ENCODE peak calls at places on chromosomes 6 and 20, in eight cellular contexts. One of them, this sample, is unnamed.

GRCh38 chr6:68951350-68951749 is 316.3 kb downstream of the ADGRB3 start:
- DNase-seq in upper lobe of left lung: no peak
- DNase-seq in hepatocyte: peak
- DNase-seq in KBM-7: no peak
- DNase-seq in foreskin fibroblast: no peak
- DNase-seq in H7: no peak
- DNase-seq in cardiac muscle cell: no peak
- DNase-seq in IMR-90: no peak
- DNase-seq in this sample: no peak

GRCh38 chr6:6696867-6697531 is 108.5 kb downstream of the LY86 start:
- DNase-seq in hepatocyte: peak
- DNase-seq in foreskin fibroblast: peak
- DNase-seq in IMR-90: peak
- DNase-seq in H7: peak
- DNase-seq in cardiac muscle cell: peak
- DNase-seq in KBM-7: peak
- DNase-seq in upper lobe of left lung: peak
- DNase-seq in this sample: peak

GRCh38 chr6:84414531-84414930 is 187.1 kb upstream of the CEP162 start:
- DNase-seq in H7: no peak
- DNase-seq in KBM-7: no peak
- DNase-seq in IMR-90: no peak
- DNase-seq in foreskin fibroblast: no peak
- DNase-seq in upper lobe of left lung: no peak
- DNase-seq in cardiac muscle cell: no peak
- DNase-seq in hepatocyte: no peak
- DNase-seq in this sample: no peak

GRCh38 chr6:106913111-106913510 is 61.4 kb downstream of the CD24 start:
- DNase-seq in H7: no peak
- DNase-seq in KBM-7: no peak
- DNase-seq in IMR-90: no peak
- DNase-seq in upper lobe of left lung: no peak
- DNase-seq in hepatocyte: peak
- DNase-seq in cardiac muscle cell: no peak
- DNase-seq in foreskin fibroblast: no peak
- DNase-seq in this sample: no peak

GRCh38 chr20:31605902-31606677 is 1.0 kb downstream of the ID1 start:
- DNase-seq in hepatocyte: peak
- DNase-seq in KBM-7: peak
- DNase-seq in cardiac muscle cell: peak
- DNase-seq in foreskin fibroblast: no peak
- DNase-seq in H7: peak
- DNase-seq in upper lobe of left lung: peak
- DNase-seq in IMR-90: no peak
- DNase-seq in this sample: peak

GRCh38 chr6:148818939-148819575 is 72.2 kb downstream of the UST start:
- DNase-seq in foreskin fibroblast: no peak
- DNase-seq in H7: peak
- DNase-seq in cardiac muscle cell: no peak
- DNase-seq in KBM-7: no peak
- DNase-seq in hepatocyte: no peak
- DNase-seq in IMR-90: no peak
- DNase-seq in upper lobe of left lung: no peak
- DNase-seq in this sample: no peak

GRCh38 chr6:88877893-88878292 is 85.5 kb downstream of the RNGTT start:
- DNase-seq in H7: no peak
- DNase-seq in KBM-7: no peak
- DNase-seq in IMR-90: no peak
- DNase-seq in foreskin fibroblast: no peak
- DNase-seq in upper lobe of left lung: no peak
- DNase-seq in hepatocyte: no peak
- DNase-seq in cardiac muscle cell: no peak
- DNase-seq in this sample: no peak

GRCh38 chr6:90062667-90063066 is 168.4 kb downstream of the GJA10 start:
- DNase-seq in upper lobe of left lung: no peak
- DNase-seq in H7: no peak
- DNase-seq in KBM-7: no peak
- DNase-seq in IMR-90: no peak
- DNase-seq in hepatocyte: no peak
- DNase-seq in foreskin fibroblast: no peak
- DNase-seq in cardiac muscle cell: peak
- DNase-seq in this sample: no peak

GRCh38 chr6:1625926-1626413 is 16.3 kb downstream of the FOXC1 start:
- DNase-seq in foreskin fibroblast: no peak
- DNase-seq in IMR-90: no peak
- DNase-seq in cardiac muscle cell: no peak
- DNase-seq in H7: no peak
- DNase-seq in KBM-7: no peak
- DNase-seq in hepatocyte: no peak
- DNase-seq in upper lobe of left lung: no peak
- DNase-seq in this sample: no peak

GRCh38 chr20:7985916-7986315 is 33.6 kb downstream of the TMX4 start:
- DNase-seq in IMR-90: no peak
- DNase-seq in KBM-7: no peak
- DNase-seq in foreskin fibroblast: no peak
- DNase-seq in cardiac muscle cell: no peak
- DNase-seq in upper lobe of left lung: no peak
- DNase-seq in hepatocyte: no peak
- DNase-seq in H7: no peak
- DNase-seq in this sample: no peak

GRCh38 chr6:56854086-56854485 is 100.8 kb upstream of the BEND6 start:
- DNase-seq in cardiac muscle cell: no peak
- DNase-seq in KBM-7: no peak
- DNase-seq in H7: no peak
- DNase-seq in upper lobe of left lung: no peak
- DNase-seq in hepatocyte: no peak
- DNase-seq in foreskin fibroblast: no peak
- DNase-seq in IMR-90: no peak
- DNase-seq in this sample: no peak

GRCh38 chr20:1964061-1964460 is 29.8 kb downstream of the PDYN start:
- DNase-seq in hepatocyte: no peak
- DNase-seq in H7: no peak
- DNase-seq in cardiac muscle cell: no peak
- DNase-seq in upper lobe of left lung: no peak
- DNase-seq in IMR-90: no peak
- DNase-seq in KBM-7: no peak
- DNase-seq in foreskin fibroblast: no peak
- DNase-seq in this sample: no peak

GRCh38 chr20:62053465-62054196 is 12.1 kb downstream of the TAF4 start:
- DNase-seq in KBM-7: no peak
- DNase-seq in H7: peak
- DNase-seq in IMR-90: no peak
- DNase-seq in hepatocyte: no peak
- DNase-seq in cardiac muscle cell: no peak
- DNase-seq in foreskin fibroblast: no peak
- DNase-seq in upper lobe of left lung: peak
- DNase-seq in this sample: no peak

GRCh38 chr6:113146878-113147277 is 710.3 kb upstream of the MARCKS start:
- DNase-seq in upper lobe of left lung: no peak
- DNase-seq in hepatocyte: no peak
- DNase-seq in KBM-7: no peak
- DNase-seq in H7: no peak
- DNase-seq in foreskin fibroblast: no peak
- DNase-seq in IMR-90: no peak
- DNase-seq in cardiac muscle cell: no peak
- DNase-seq in this sample: no peak

GRCh38 chr6:143247586-143247985 is 186.9 kb downstream of the AIG1 start:
- DNase-seq in IMR-90: no peak
- DNase-seq in KBM-7: no peak
- DNase-seq in cardiac muscle cell: no peak
- DNase-seq in hepatocyte: no peak
- DNase-seq in upper lobe of left lung: no peak
- DNase-seq in H7: no peak
- DNase-seq in foreskin fibroblast: no peak
- DNase-seq in this sample: no peak

GRCh38 chr6:158786645-158787304 is 32.4 kb downstream of the EZR start:
- DNase-seq in cardiac muscle cell: no peak
- DNase-seq in upper lobe of left lung: no peak
- DNase-seq in IMR-90: no peak
- DNase-seq in hepatocyte: peak
- DNase-seq in foreskin fibroblast: no peak
- DNase-seq in H7: no peak
- DNase-seq in KBM-7: no peak
- DNase-seq in this sample: no peak

GRCh38 chr6:141029908-141030307 is 1102.8 kb upstream of the GJE1 start:
- DNase-seq in H7: no peak
- DNase-seq in cardiac muscle cell: no peak
- DNase-seq in hepatocyte: no peak
- DNase-seq in IMR-90: no peak
- DNase-seq in upper lobe of left lung: no peak
- DNase-seq in foreskin fibroblast: no peak
- DNase-seq in KBM-7: no peak
- DNase-seq in this sample: no peak

GRCh38 chr20:36628076-36628475 is 17.9 kb downstream of the SLA2 start:
- DNase-seq in KBM-7: no peak
- DNase-seq in foreskin fibroblast: no peak
- DNase-seq in H7: no peak
- DNase-seq in upper lobe of left lung: no peak
- DNase-seq in IMR-90: peak
- DNase-seq in cardiac muscle cell: no peak
- DNase-seq in hepatocyte: no peak
- DNase-seq in this sample: no peak

GRCh38 chr6:139003751-139004150 is 15.7 kb upstream of the REPS1 start:
- DNase-seq in hepatocyte: no peak
- DNase-seq in KBM-7: peak
- DNase-seq in foreskin fibroblast: no peak
- DNase-seq in H7: no peak
- DNase-seq in IMR-90: no peak
- DNase-seq in upper lobe of left lung: no peak
- DNase-seq in cardiac muscle cell: no peak
- DNase-seq in this sample: no peak

GRCh38 chr6:33692078-33692759 is 19.3 kb downstream of the UQCC2 start:
- DNase-seq in KBM-7: no peak
- DNase-seq in IMR-90: no peak
- DNase-seq in hepatocyte: no peak
- DNase-seq in H7: peak
- DNase-seq in foreskin fibroblast: peak
- DNase-seq in cardiac muscle cell: peak
- DNase-seq in upper lobe of left lung: peak
- DNase-seq in this sample: peak

This sample was measured in erythroblast.